ENCODE peak calls at places on chromosome 2, in six cellular contexts. W is GM19239; S is dorsolateral prefrontal cortex; Z is mucosa of gallbladder; D is HCEC 1CT; J is stimulated activated CD4-positive, alpha-beta T cell treated with anti-CD3 and anti-CD28 coated beads, TNF-alpha, amount 100 ng/mL, for 48 hours. O is an unnamed sample.

GRCh38 chr2:48946444-48947048 is 191.0 kb upstream of the LHCGR start:
- DNase-seq in Z (peak), S (no peak), W (peak), D (peak), J (no peak), O (peak)

GRCh38 chr2:128260239-128261138 is 58.2 kb downstream of the HS6ST1 start:
- DNase-seq in S (peak), J (no peak), Z (peak), D (no peak), W (no peak), O (no peak)

GRCh38 chr2:235654115-235654514 is 160.3 kb downstream of the AGAP1 start:
- DNase-seq in J (no peak), Z (no peak), W (no peak), D (peak), S (no peak), O (no peak)

GRCh38 chr2:109382236-109382930 is 231.4 kb downstream of the SEPTIN10 start:
- DNase-seq in W (no peak), J (no peak), S (peak), Z (no peak), D (no peak), O (no peak)

GRCh38 chr2:158994920-158995676 is 26.7 kb downstream of the TANC1 start:
- DNase-seq in J (no peak), Z (no peak), S (no peak), D (no peak), W (no peak), O (peak)

GRCh38 chr2:10039658-10040410 is 3.5 kb upstream of the KLF11 start:
- DNase-seq in D (no peak), W (no peak), J (no peak), S (no peak), Z (no peak), O (no peak)

GRCh38 chr2:44325897-44326296 is 35.4 kb downstream of the PREPL start:
- DNase-seq in J (no peak), Z (no peak), S (no peak), D (no peak), W (no peak), O (no peak)

GRCh38 chr2:32572737-32573136 is 55.1 kb upstream of the TTC27 start:
- DNase-seq in W (no peak), Z (no peak), S (no peak), D (no peak), J (no peak), O (no peak)

GRCh38 chr2:153667475-153667874 is 188.9 kb upstream of the RPRM start:
- DNase-seq in D (no peak), Z (no peak), W (no peak), S (no peak), J (no peak), O (no peak)

O was measured in small intestine.